ENCODE peak calls at places on chromosome 9, in ten cellular contexts. P is suprapubic skin, K is HFF-Myc, A is dorsolateral prefrontal cortex, W is lower lobe of right lung, M is IMR-90, T is Peyer's patch, X is gastrocnemius medialis, R is AG10803, D is coronary artery. S is an unnamed sample.

GRCh38 chr9:2691626-2692025 is 25.7 kb upstream of the KCNV2 start:
- DNase-seq in D (no peak), A (no peak), P (no peak), K (no peak), W (no peak), M (peak), X (no peak), T (no peak), R (peak), S (no peak)

GRCh38 chr9:13952906-13953305 is 361.0 kb downstream of the NFIB start:
- DNase-seq in W (no peak), R (no peak), D (no peak), K (no peak), A (no peak), P (no peak), T (no peak), M (no peak), X (no peak), S (no peak)

GRCh38 chr9:135087489-135087791 is at the start of gene OLFM1:
- DNase-seq in A (peak), M (peak), R (peak), P (peak), T (peak), X (peak), D (no peak), K (no peak), W (peak), S (peak)

GRCh38 chr9:126851286-126851880 is 9.1 kb upstream of the ZBTB34 start:
- DNase-seq in X (no peak), M (no peak), R (no peak), W (no peak), P (no peak), K (no peak), A (no peak), T (no peak), D (no peak), S (no peak)

GRCh38 chr9:99385215-99385614 is 163.1 kb downstream of the SEC61B start:
- DNase-seq in M (no peak), P (no peak), K (no peak), X (no peak), D (no peak), T (no peak), A (no peak), R (no peak), W (no peak), S (no peak)

GRCh38 chr9:98708933-98709911 is at the start of gene GABBR2:
- DNase-seq in T (no peak), R (peak), X (no peak), K (no peak), W (no peak), P (no peak), M (peak), A (no peak), D (no peak), S (peak)

GRCh38 chr9:127346584-127346983 is 50.4 kb upstream of the SLC2A8 start:
- DNase-seq in K (no peak), A (no peak), W (no peak), T (no peak), X (no peak), D (no peak), M (no peak), P (no peak), R (no peak), S (peak)

GRCh38 chr9:70420267-70421019 is 6.0 kb upstream of the KLF9 start:
- DNase-seq in A (peak), D (peak), K (no peak), T (peak), P (peak), M (peak), R (peak), W (peak), X (peak), S (peak)

GRCh38 chr9:129109504-129109903 is 1.1 kb downstream of the CRAT start:
- DNase-seq in W (no peak), T (no peak), P (no peak), K (no peak), X (no peak), D (no peak), R (peak), M (no peak), A (no peak), S (peak)

GRCh38 chr9:79642671-79643070 is 70.9 kb downstream of the TLE4 start:
- DNase-seq in R (no peak), T (no peak), W (no peak), A (no peak), M (no peak), X (no peak), K (no peak), D (no peak), P (no peak), S (no peak)

GRCh38 chr9:1875921-1876448 is 139.2 kb upstream of the SMARCA2 start:
- DNase-seq in M (no peak), R (no peak), W (no peak), D (no peak), X (no peak), K (no peak), P (no peak), T (no peak), A (no peak), S (no peak)

GRCh38 chr9:98728500-98728899 is 19.8 kb upstream of the GABBR2 start:
- DNase-seq in T (no peak), M (no peak), K (no peak), D (no peak), X (no peak), W (no peak), R (no peak), P (no peak), A (no peak), S (peak)

GRCh38 chr9:10268500-10269485 is 344.0 kb downstream of the PTPRD start:
- DNase-seq in X (no peak), R (no peak), W (no peak), A (peak), K (no peak), D (no peak), M (peak), T (no peak), P (no peak), S (no peak)

GRCh38 chr9:35490155-35490909 is 421 bp downstream of the RUSC2 start:
- DNase-seq in R (no peak), A (no peak), P (no peak), W (peak), X (peak), M (no peak), T (no peak), D (peak), K (no peak), S (peak)

GRCh38 chr9:88182501-88182900 is 44.2 kb upstream of the SPATA31C2 start:
- DNase-seq in P (no peak), W (no peak), X (no peak), A (no peak), K (no peak), R (no peak), M (no peak), D (no peak), T (no peak), S (no peak)

GRCh38 chr9:81459591-81459990 is 229.8 kb downstream of the TLE1 start:
- DNase-seq in W (no peak), K (no peak), X (no peak), M (no peak), P (no peak), T (no peak), R (no peak), A (no peak), D (no peak), S (no peak)

GRCh38 chr9:7844283-7844682 is 44.7 kb upstream of the DMAC1 start:
- DNase-seq in T (no peak), W (no peak), M (peak), D (no peak), K (no peak), X (no peak), R (no peak), P (no peak), A (no peak), S (no peak)

GRCh38 chr9:126513159-126514036 is 100.3 kb upstream of the LMX1B start:
- DNase-seq in T (peak), X (no peak), K (no peak), M (no peak), A (no peak), P (no peak), R (no peak), D (no peak), W (peak), S (no peak)

GRCh38 chr9:76863832-76864231 is 42.1 kb downstream of the PRUNE2 start:
- DNase-seq in W (no peak), P (no peak), A (no peak), K (no peak), M (no peak), D (no peak), T (no peak), R (no peak), X (no peak), S (no peak)

GRCh38 chr9:5425006-5425628 is 12.6 kb downstream of the PLGRKT start:
- DNase-seq in M (no peak), P (no peak), K (peak), X (no peak), W (no peak), D (no peak), A (no peak), T (no peak), R (peak), S (no peak)

GRCh38 chr9:72586388-72587160 is 65.2 kb downstream of the TMC1 start:
- DNase-seq in R (peak), W (no peak), P (no peak), K (peak), X (no peak), A (no peak), T (peak), M (peak), D (no peak), S (no peak)

GRCh38 chr9:34744295-34745221 is 34.6 kb upstream of the CCL21 start:
- DNase-seq in X (peak), M (peak), K (peak), T (no peak), D (no peak), W (no peak), P (no peak), R (peak), A (no peak), S (no peak)

GRCh38 chr9:69815313-69815712 is 5.3 kb upstream of the CFAP95 start:
- DNase-seq in P (no peak), K (no peak), A (no peak), W (no peak), X (no peak), M (no peak), R (no peak), T (no peak), D (no peak), S (no peak)

GRCh38 chr9:111986035-111986556 is 89.5 kb downstream of the UGCG start:
- DNase-seq in A (no peak), M (peak), D (no peak), P (no peak), X (no peak), R (peak), T (no peak), K (no peak), W (no peak), S (no peak)

GRCh38 chr9:103361906-103362305 is 366.8 kb downstream of the CYLC2 start:
- DNase-seq in R (no peak), P (no peak), M (no peak), K (no peak), T (no peak), X (no peak), D (no peak), A (no peak), W (no peak), S (no peak)

GRCh38 chr9:120066315-120066714 is 513.7 kb downstream of the CDK5RAP2 start:
- DNase-seq in R (peak), D (no peak), T (no peak), X (no peak), M (no peak), A (no peak), W (no peak), P (no peak), K (no peak), S (no peak)

GRCh38 chr9:117247271-117247670 is 167.6 kb downstream of the ASTN2 start:
- DNase-seq in K (no peak), W (no peak), T (no peak), D (no peak), A (no peak), M (no peak), X (no peak), P (no peak), R (no peak), S (no peak)

GRCh38 chr9:34457266-34458012 is 931 bp downstream of the FAM219A start:
- DNase-seq in X (peak), K (no peak), M (peak), W (peak), P (peak), D (peak), A (peak), R (peak), T (peak), S (peak)

GRCh38 chr9:131640438-131641181 is 95.3 kb downstream of the PRRT1B start:
- DNase-seq in W (no peak), D (no peak), R (no peak), M (no peak), A (no peak), K (no peak), P (no peak), T (no peak), X (no peak), S (no peak)

GRCh38 chr9:132181796-132182521 is 20.1 kb downstream of the NTNG2 start:
- DNase-seq in X (no peak), P (no peak), R (peak), T (peak), D (no peak), K (no peak), M (peak), W (no peak), A (peak), S (no peak)

DNA sequence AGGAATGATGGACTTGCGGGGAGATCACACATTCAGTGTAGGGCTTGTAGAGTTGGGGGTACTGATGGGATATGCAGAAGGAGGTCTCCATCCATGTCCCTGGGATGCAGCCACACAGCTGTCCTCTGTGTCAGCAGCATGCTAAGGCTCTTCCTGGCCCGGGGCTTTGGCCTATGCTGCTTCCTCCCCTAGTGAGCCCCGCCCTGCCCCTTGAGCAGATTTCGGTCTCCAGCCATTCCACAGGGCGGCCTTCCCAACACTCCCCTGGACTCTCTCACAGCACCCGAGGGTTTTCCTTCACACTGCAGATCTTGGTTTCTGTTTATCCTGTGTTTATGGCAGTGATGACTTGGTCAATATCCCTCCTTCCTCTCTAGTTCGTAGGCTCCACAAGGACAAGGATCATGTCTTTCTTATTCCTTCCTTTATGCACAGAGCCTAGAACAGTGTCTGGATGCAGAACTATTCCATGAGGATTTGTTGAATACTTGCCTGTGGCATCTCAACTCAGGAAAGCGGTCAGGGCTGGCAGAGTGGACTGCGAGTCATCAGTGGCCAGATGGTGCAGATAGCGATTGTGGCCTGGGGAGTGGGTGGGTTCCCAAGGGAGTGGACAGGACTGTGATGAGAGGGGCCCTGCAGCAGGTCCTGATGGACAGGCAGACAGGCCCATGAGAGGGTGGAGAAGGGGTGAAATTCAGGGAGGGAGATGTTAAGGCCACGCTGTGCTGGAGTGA is 114.2 kb downstream of the RGS3 start:
- DNase-seq in M (peak), W (peak), K (no peak), T (peak), A (no peak), X (no peak), D (no peak), R (peak), P (no peak), S (no peak)
- H3K4me3 ChIP-seq in M (no peak), W (no peak), K (no peak), T (no peak), A (no peak), X (no peak), D (no peak), R (no peak), P (no peak), S (no peak)

DNA sequence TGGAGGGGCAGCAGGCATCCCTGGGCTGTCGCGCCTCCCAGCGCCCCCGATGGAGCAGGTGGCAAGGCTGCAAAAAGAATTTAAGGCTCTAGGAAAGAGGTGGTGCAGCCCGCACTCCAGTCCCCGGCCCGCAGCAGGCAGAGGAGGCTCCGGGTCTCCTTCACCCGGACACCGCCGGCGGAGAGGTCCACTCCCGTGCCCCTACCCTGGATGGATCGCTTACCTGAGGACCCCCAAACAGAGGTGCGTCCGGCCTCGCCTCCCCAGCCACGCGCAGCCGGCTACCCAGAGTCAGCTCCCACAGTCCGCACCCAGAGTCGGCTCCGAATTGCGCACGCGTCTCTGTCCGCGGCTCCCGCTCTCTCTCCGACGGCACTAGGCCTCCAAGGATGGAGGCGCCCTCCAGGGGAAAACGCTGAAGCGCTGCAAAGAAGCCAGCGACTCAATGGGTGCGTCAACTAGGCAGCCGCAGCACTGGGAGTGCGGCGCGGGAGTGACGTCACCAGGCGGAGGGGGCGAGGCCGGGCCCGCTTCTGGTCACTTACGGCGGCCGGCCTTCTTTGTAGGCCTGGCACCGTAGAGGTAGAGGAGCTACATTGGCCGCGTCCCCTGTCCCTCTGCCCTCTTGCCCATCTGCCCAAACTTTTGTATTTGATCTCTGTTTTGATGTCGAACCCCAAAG is at the start of gene ELP1:
- DNase-seq in T (peak), P (peak), K (peak), A (peak), W (peak), R (peak), X (peak), M (peak), D (peak), S (peak)
- TF ChIP-seq CTCF in T (peak), P (peak), K (peak), A (no peak), W (peak), R (peak), X (no peak), M (peak), D (no peak), S (no peak)

DNA sequence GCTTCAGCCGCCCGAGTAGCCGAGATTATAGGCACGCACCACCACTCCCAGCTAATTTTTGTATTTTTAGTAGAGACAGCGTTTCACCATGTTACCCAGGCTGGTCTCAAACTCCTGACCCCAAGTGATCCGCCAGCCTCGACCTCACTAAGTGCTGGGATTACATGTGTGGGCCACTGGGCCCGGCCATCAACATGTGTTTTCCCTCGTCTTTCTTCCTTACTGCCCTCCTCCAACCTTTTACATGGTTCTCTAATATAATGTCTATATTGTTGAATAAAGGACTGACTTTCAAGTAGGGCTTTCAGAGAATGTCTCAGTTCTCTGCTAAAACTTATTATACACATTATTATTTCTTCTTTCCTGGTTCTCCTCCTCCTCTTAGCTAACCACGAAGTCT is 21.3 kb upstream of the PCAT7 start:
- DNase-seq in T (no peak), R (no peak), D (no peak), P (no peak), W (no peak), A (no peak), X (no peak), K (no peak), M (no peak), S (no peak)
- H3K4me3 ChIP-seq in T (no peak), R (no peak), D (no peak), P (no peak), W (no peak), A (no peak), X (no peak), K (no peak), M (no peak), S (no peak)

DNA sequence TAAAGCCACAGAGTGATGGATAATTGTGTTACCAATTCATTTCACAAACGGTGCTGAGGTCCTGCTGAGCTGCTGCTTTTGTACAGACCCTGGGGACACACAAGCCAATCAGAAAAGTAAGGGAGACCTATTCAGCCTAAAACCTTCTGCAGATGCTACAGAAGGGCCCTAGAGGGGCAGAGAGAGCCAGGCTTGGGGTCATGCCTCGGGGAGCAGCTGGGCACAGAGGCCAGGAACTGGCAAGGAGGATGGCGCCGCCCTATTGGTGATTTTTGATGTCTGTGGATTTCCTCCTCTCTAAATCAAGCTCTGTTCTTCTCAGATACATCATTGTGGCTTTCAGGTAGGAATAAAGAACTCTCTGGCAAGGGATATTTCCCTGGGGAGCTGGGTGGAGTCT is 181.9 kb downstream of the ZNF462 start:
- DNase-seq in R (no peak), W (no peak), X (no peak), P (no peak), T (no peak), K (no peak), M (no peak), A (no peak), D (no peak), S (no peak)
- TF ChIP-seq CTCF in R (no peak), W (no peak), X (peak), P (no peak), T (peak), K (no peak), M (no peak), A (no peak), D (no peak), S (no peak)

GRCh38 chr9:12813960-12814876 is 39.4 kb downstream of the LURAP1L start:
- DNase-seq in A (no peak), M (peak), W (peak), D (peak), X (peak), R (peak), K (peak), T (peak), P (peak), S (peak)
- H3K4me3 ChIP-seq in A (no peak), M (peak), W (no peak), D (peak), X (peak), R (peak), K (no peak), T (no peak), P (no peak), S (no peak)

DNA sequence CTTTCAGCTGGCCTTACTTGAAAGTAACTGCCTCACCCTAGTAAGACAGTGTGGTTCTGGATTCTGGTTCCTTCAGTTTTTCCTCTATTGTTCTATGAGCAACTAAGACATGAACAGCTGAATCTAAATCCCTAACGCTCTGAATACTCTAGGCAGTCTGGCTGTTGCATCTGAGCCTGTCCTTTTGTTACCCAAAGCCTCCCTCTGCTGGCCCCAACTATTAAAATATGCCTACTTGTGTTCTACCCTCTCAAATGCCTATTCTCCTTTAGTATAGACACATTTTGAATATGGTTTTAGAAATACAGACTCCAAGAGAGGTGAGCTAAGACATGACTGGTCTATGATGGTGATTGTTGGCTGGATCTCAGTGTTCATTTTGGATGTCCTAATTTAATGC is 1203.6 kb upstream of the DMAC1 start:
- DNase-seq in W (no peak), D (no peak), K (no peak), R (no peak), T (no peak), A (peak), P (no peak), M (no peak), X (no peak), S (no peak)
- TF ChIP-seq CTCF in W (peak), D (no peak), K (no peak), R (no peak), T (no peak), A (peak), P (no peak), M (no peak), X (no peak), S (no peak)

GRCh38 chr9:94666364-94667099 is 27.2 kb upstream of the FBP1 start:
- DNase-seq in K (no peak), X (no peak), A (no peak), W (no peak), P (no peak), R (no peak), D (no peak), T (peak), M (no peak), S (no peak)
- H3K4me3 ChIP-seq in K (no peak), X (no peak), A (no peak), W (no peak), P (no peak), R (no peak), D (no peak), T (no peak), M (no peak), S (no peak)